ENCODE peak calls at places on chromosomes 6 and 20, in four cellular contexts. One of them, this sample, is unnamed.

GRCh38 chr6:158073776-158074175 is 92.1 kb downstream of the SYNJ2 start:
- DNase-seq in H9: no peak
- DNase-seq in H1: no peak
- DNase-seq in IMR-90: no peak
- DNase-seq in this sample: no peak

GRCh38 chr6:55388161-55388560 is 60.9 kb downstream of the GFRAL start:
- DNase-seq in IMR-90: peak
- DNase-seq in H1: no peak
- DNase-seq in H9: no peak
- DNase-seq in this sample: no peak

GRCh38 chr6:501891-502601 is 110.5 kb downstream of the IRF4 start:
- DNase-seq in IMR-90: no peak
- DNase-seq in H9: no peak
- DNase-seq in H1: no peak
- DNase-seq in this sample: peak

GRCh38 chr20:64064145-64064698 is 1.2 kb downstream of the TCEA2 start:
- DNase-seq in H1: no peak
- DNase-seq in IMR-90: peak
- DNase-seq in H9: no peak
- DNase-seq in this sample: no peak

GRCh38 chr6:12291785-12292604 is 1.8 kb downstream of the EDN1 start:
- DNase-seq in H9: peak
- DNase-seq in IMR-90: peak
- DNase-seq in H1: no peak
- DNase-seq in this sample: peak

GRCh38 chr6:52160468-52161104 is 25.6 kb upstream of the IL17A start:
- DNase-seq in IMR-90: no peak
- DNase-seq in H1: no peak
- DNase-seq in H9: no peak
- DNase-seq in this sample: no peak

GRCh38 chr20:45685896-45686295 is 15.9 kb upstream of the WFDC11 start:
- DNase-seq in H1: peak
- DNase-seq in IMR-90: no peak
- DNase-seq in H9: peak
- DNase-seq in this sample: peak

GRCh38 chr6:41347349-41348050 is 12.1 kb downstream of the NCR2 start:
- DNase-seq in H1: no peak
- DNase-seq in H9: no peak
- DNase-seq in IMR-90: no peak
- DNase-seq in this sample: no peak

GRCh38 chr6:75300206-75300605 is 15.6 kb upstream of the TMEM30A start:
- DNase-seq in H9: no peak
- DNase-seq in H1: no peak
- DNase-seq in IMR-90: no peak
- DNase-seq in this sample: peak

GRCh38 chr6:154602296-154602695 is 91.8 kb upstream of the CNKSR3 start:
- DNase-seq in H9: no peak
- DNase-seq in IMR-90: no peak
- DNase-seq in H1: no peak
- DNase-seq in this sample: no peak

GRCh38 chr6:52139985-52140680 is 46.0 kb upstream of the IL17A start:
- DNase-seq in H1: no peak
- DNase-seq in IMR-90: no peak
- DNase-seq in H9: no peak
- DNase-seq in this sample: no peak

GRCh38 chr6:135162678-135163439 is 18.2 kb upstream of the MYB start:
- DNase-seq in IMR-90: no peak
- DNase-seq in H1: peak
- DNase-seq in H9: peak
- DNase-seq in this sample: peak

GRCh38 chr6:156427345-156427744 is 349.8 kb upstream of the ARID1B start:
- DNase-seq in H9: no peak
- DNase-seq in IMR-90: peak
- DNase-seq in H1: no peak
- DNase-seq in this sample: no peak

GRCh38 chr6:166830185-166830890 is 126.0 kb downstream of the RNASET2 start:
- DNase-seq in H1: no peak
- DNase-seq in H9: no peak
- DNase-seq in IMR-90: no peak
- DNase-seq in this sample: no peak

GRCh38 chr6:111484655-111484974 is 1.6 kb upstream of the REV3L start:
- DNase-seq in IMR-90: peak
- DNase-seq in H1: no peak
- DNase-seq in H9: no peak
- DNase-seq in this sample: no peak

GRCh38 chr6:71420693-71421328 is 132.2 kb downstream of the OGFRL1 start:
- DNase-seq in IMR-90: peak
- DNase-seq in H1: peak
- DNase-seq in H9: peak
- DNase-seq in this sample: peak

GRCh38 chr6:44702292-44702691 is 314.8 kb downstream of the CDC5L start:
- DNase-seq in H9: no peak
- DNase-seq in H1: no peak
- DNase-seq in IMR-90: no peak
- DNase-seq in this sample: no peak

GRCh38 chr6:45946352-45946751 is 69.3 kb downstream of the CLIC5 start:
- DNase-seq in H9: peak
- DNase-seq in IMR-90: peak
- DNase-seq in H1: no peak
- DNase-seq in this sample: peak

GRCh38 chr20:24970743-24971142 is 21.7 kb downstream of the CST7 start:
- DNase-seq in H1: no peak
- DNase-seq in IMR-90: no peak
- DNase-seq in H9: peak
- DNase-seq in this sample: no peak

GRCh38 chr6:75230484-75231325 is 12.9 kb downstream of the COX7A2 start:
- DNase-seq in H9: no peak
- DNase-seq in IMR-90: peak
- DNase-seq in H1: no peak
- DNase-seq in this sample: peak

GRCh38 chr6:15534970-15535369 is 127.9 kb downstream of the DTNBP1 start:
- DNase-seq in H9: no peak
- DNase-seq in H1: no peak
- DNase-seq in IMR-90: no peak
- DNase-seq in this sample: peak

GRCh38 chr20:6700563-6701328 is 66.7 kb upstream of the BMP2 start:
- DNase-seq in H9: no peak
- DNase-seq in IMR-90: no peak
- DNase-seq in H1: no peak
- DNase-seq in this sample: no peak

GRCh38 chr20:58461899-58462298 is 53.3 kb downstream of the APCDD1L start:
- DNase-seq in H9: no peak
- DNase-seq in H1: no peak
- DNase-seq in IMR-90: no peak
- DNase-seq in this sample: no peak

GRCh38 chr6:133097208-133097607 is 143.9 kb upstream of the EYA4 start:
- DNase-seq in H9: no peak
- DNase-seq in H1: no peak
- DNase-seq in IMR-90: no peak
- DNase-seq in this sample: peak

GRCh38 chr6:133099573-133099972 is 141.6 kb upstream of the EYA4 start:
- DNase-seq in IMR-90: peak
- DNase-seq in H1: no peak
- DNase-seq in H9: no peak
- DNase-seq in this sample: peak

GRCh38 chr6:133101790-133102189 is 139.4 kb upstream of the EYA4 start:
- DNase-seq in IMR-90: peak
- DNase-seq in H1: no peak
- DNase-seq in H9: no peak
- DNase-seq in this sample: no peak

DNA sequence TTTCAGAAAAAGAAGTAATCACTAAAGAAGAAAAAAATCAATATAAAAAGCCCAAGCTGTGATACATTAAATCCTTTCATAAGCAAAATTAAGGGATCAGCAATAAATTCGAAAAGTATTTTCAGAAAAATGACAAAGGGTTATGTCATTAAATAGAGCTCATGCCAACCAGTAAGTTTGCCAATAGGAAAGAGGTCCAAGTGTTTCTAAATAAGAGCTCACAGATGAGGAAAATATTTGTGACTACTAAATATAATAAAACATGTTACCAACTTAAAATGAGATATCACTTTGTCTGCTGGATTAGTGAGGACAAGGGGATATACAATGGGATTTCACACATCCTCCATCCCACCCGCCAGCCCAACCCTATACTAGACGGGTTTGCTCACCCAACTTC is 140.3 kb upstream of the EYA4 start:
- DNase-seq in H9: no peak
- DNase-seq in H1: no peak
- DNase-seq in IMR-90: no peak
- DNase-seq in this sample: no peak
- H2BK5ac ChIP-seq in H9: no peak
- H2BK5ac ChIP-seq in H1: no peak
- H2BK5ac ChIP-seq in IMR-90: no peak
- H2BK5ac ChIP-seq in this sample: no peak

GRCh38 chr6:42709871-42710270 is 12.5 kb downstream of the PRPH2 start:
- DNase-seq in IMR-90: no peak
- DNase-seq in H1: no peak
- DNase-seq in H9: no peak
- DNase-seq in this sample: no peak

GRCh38 chr6:42710316-42710715 is 12.1 kb downstream of the PRPH2 start:
- DNase-seq in IMR-90: peak
- DNase-seq in H1: no peak
- DNase-seq in H9: no peak
- DNase-seq in this sample: peak

GRCh38 chr6:42711930-42712329 is 10.5 kb downstream of the PRPH2 start:
- DNase-seq in IMR-90: no peak
- DNase-seq in H1: no peak
- DNase-seq in H9: no peak
- DNase-seq in this sample: no peak

DNA sequence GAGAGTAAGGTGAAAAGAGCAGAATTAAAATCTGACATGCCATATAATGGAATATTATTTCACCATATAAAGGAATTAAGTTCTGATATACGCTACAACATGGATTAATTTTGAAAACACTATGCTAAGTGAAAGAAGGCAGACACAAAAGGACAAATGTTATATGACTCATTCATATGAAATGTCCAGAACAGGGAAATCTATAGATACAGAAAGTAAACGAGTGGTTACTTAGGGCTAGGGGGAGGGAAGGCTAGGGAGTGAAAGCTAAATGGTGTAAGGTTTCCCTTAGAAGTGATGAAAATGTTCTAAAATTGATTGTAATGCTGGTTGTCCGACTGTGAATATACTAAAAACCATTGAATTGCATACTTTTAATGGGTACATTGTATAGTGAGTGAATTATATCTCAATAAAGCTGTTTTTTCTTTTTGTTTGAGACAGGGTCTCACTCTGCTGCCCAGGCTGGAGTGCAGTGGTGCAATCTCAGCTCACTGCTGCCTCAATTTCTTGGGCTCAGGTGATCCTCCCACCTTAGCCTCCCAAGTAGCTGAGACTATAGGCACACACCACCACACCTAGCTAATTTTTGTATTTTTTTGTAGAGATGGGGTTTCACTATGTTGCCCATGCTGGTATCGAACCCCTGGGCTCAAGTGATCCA is 8.2 kb downstream of the PRPH2 start:
- DNase-seq in H1: no peak
- DNase-seq in IMR-90: peak
- DNase-seq in H9: no peak
- DNase-seq in this sample: no peak
- H4K5ac ChIP-seq in H1: no peak
- H4K5ac ChIP-seq in IMR-90: no peak
- H4K5ac ChIP-seq in H9: no peak
- H4K5ac ChIP-seq in this sample: no peak

DNA sequence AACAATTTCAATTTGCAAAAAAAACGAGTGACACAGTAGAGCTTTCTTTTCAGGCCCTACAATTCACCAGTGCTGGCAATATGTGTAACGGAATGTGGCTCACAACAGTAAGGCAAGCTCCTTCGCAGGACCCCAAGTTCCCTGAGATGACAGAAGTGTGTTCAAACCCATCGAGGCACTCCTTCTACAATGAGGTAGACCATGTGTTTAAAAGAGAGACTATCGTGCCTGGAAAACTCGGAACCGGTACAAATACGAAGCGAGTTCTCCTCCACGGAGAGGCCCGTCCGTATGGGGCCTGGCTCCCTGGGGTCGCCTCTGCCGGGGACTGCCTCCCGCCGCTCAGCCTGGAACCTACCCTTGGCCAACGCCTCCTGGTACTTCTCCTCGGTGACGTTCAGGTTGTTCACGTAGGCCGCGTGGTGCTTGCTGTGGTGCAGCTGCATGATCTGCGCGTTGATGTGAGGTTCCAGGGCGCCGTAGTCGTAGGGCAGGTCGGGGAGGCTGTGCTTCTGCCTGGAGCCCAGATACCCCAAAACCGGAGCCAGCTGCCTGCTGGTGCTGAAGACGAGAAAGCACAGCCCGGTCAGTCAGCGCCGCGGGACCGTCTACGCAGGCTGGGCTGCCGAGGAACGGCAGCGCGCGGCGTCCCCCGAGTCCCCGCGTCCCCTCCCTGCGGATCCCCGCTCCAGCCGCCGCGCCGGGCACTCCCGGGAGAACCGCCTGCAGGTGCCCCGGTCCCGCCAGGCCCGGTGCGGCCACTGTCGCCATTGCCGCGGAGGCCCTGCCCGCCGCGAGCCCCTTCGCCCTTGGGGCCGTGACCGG is 526 bp downstream of the SOD2 start:
- DNase-seq in IMR-90: peak
- DNase-seq in H1: no peak
- DNase-seq in H9: peak
- DNase-seq in this sample: peak
- H2BK5ac ChIP-seq in IMR-90: peak
- H2BK5ac ChIP-seq in H1: peak
- H2BK5ac ChIP-seq in H9: no peak
- H2BK5ac ChIP-seq in this sample: no peak

DNA sequence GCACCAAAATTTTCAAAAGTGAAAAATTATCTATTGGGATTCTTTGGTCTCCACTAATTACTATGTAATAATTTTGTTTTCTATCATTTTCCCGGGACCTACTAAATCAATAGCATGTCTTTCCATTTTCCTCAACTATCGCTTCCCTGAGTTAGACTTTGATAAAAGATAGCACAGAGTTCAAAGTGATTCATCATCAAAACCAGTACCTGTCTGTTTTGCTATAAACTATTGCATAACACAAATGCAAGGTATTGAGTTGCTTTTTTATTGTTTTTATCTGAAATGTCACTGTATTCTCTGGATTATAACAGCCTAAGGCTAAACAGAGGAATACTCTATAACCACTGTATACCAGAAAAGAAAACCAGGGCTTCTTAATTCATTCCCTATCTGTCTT is 19.7 kb downstream of the FRK start:
- DNase-seq in H9: no peak
- DNase-seq in IMR-90: no peak
- DNase-seq in H1: no peak
- DNase-seq in this sample: no peak
- H4K5ac ChIP-seq in H9: no peak
- H4K5ac ChIP-seq in IMR-90: no peak
- H4K5ac ChIP-seq in H1: no peak
- H4K5ac ChIP-seq in this sample: no peak

GRCh38 chr6:108157234-108157971 is 8.4 kb upstream of the NR2E1 start:
- DNase-seq in H9: peak
- DNase-seq in H1: no peak
- DNase-seq in IMR-90: no peak
- DNase-seq in this sample: no peak
- H2BK5ac ChIP-seq in H9: no peak
- H2BK5ac ChIP-seq in H1: no peak
- H2BK5ac ChIP-seq in IMR-90: no peak
- H2BK5ac ChIP-seq in this sample: no peak

GRCh38 chr6:50049829-50050228 is at the start of gene DEFB112:
- DNase-seq in H1: no peak
- DNase-seq in H9: no peak
- DNase-seq in IMR-90: no peak
- DNase-seq in this sample: no peak
- H4K5ac ChIP-seq in H1: no peak
- H4K5ac ChIP-seq in H9: no peak
- H4K5ac ChIP-seq in IMR-90: no peak
- H4K5ac ChIP-seq in this sample: no peak